ENCODE peak calls at places on chromosomes 3 and 15, in four cellular contexts. B is tibial artery, D is nephron progenitor cell, F is adrenal gland. S is an unnamed sample.

GRCh38 chr3:100096866-100097265 is 17.4 kb downstream of the FILIP1L start:
- DNase-seq in B (no peak), D (no peak), F (no peak), S (no peak)

GRCh38 chr15:99486371-99487336 is 79.1 kb upstream of the MEF2A start:
- DNase-seq in B (peak), D (peak), F (peak), S (peak)

GRCh38 chr3:37741644-37742043 is 120.0 kb upstream of the CTDSPL start:
- DNase-seq in B (peak), D (no peak), F (peak), S (no peak)

GRCh38 chr15:39926526-39926925 is 6.5 kb upstream of the GPR176 start:
- DNase-seq in B (no peak), D (no peak), F (no peak), S (no peak)

GRCh38 chr3:82957079-82957478 is 1195.6 kb upstream of the GBE1 start:
- DNase-seq in B (no peak), D (no peak), F (no peak), S (no peak)

GRCh38 chr3:153640689-153641308 is 478.8 kb downstream of the RAP2B start:
- DNase-seq in B (no peak), D (no peak), F (no peak), S (no peak)

GRCh38 chr3:190701096-190701532 is 161.4 kb downstream of the GMNC start:
- DNase-seq in B (no peak), D (peak), F (peak), S (peak)

GRCh38 chr3:14506626-14507344 is 33.4 kb downstream of the GRIP2 start:
- DNase-seq in B (no peak), D (no peak), F (no peak), S (no peak)

GRCh38 chr15:98177950-98178848 is 217.7 kb downstream of the ARRDC4 start:
- DNase-seq in B (no peak), D (peak), F (peak), S (peak)

GRCh38 chr3:23723930-23724329 is 81.8 kb upstream of the UBE2E1 start:
- DNase-seq in B (no peak), D (no peak), F (no peak), S (no peak)

GRCh38 chr15:88882745-88883144 is 12.6 kb downstream of the HAPLN3 start:
- DNase-seq in B (no peak), D (no peak), F (no peak), S (no peak)

GRCh38 chr3:172461530-172462138 is 13.4 kb upstream of the GHSR start:
- DNase-seq in B (no peak), D (no peak), F (no peak), S (no peak)

GRCh38 chr15:68149059-68149458 is 56.1 kb downstream of the CALML4 start:
- DNase-seq in B (no peak), D (no peak), F (no peak), S (no peak)

GRCh38 chr15:27271258-27271657 is 300.3 kb downstream of the GABRG3 start:
- DNase-seq in B (no peak), D (no peak), F (no peak), S (no peak)

GRCh38 chr3:100891827-100892226 is 101.4 kb downstream of the ABI3BP start:
- DNase-seq in B (no peak), D (no peak), F (no peak), S (no peak)

GRCh38 chr15:66033143-66033542 is 163.9 kb downstream of the RAB11A start:
- DNase-seq in B (no peak), D (no peak), F (no peak), S (no peak)

GRCh38 chr3:120349819-120350125 is 618 bp upstream of the LRRC58 start:
- DNase-seq in B (no peak), D (no peak), F (no peak), S (no peak)

GRCh38 chr3:9183811-9184463 is 65.5 kb downstream of the SRGAP3 start:
- DNase-seq in B (no peak), D (peak), F (no peak), S (peak)

DNA sequence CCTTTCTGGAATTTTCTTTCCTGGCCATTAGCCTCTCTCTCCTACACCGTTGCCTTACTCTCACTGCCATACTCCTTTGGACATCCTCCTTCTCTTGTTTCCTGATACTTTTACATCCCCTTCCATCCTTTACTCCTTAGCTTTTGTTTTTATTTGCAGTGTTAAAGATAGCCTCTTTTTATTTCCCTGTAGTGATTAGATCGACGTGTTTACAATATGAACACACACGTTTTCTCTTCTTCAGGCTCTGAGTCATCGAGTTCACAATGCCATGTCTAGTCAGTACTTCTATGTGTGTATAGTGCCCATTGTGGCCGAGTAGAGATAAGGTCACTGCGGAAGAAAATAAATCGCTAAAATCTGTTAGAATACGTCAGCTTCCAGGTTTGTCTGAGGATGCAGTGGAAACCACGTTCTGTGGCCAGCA is 208.5 kb downstream of the LPP start:
- DNase-seq in B (no peak), D (no peak), F (peak), S (no peak)
- TF ChIP-seq CTCF in B (no peak), D (no peak), F (no peak), S (no peak)

DNA sequence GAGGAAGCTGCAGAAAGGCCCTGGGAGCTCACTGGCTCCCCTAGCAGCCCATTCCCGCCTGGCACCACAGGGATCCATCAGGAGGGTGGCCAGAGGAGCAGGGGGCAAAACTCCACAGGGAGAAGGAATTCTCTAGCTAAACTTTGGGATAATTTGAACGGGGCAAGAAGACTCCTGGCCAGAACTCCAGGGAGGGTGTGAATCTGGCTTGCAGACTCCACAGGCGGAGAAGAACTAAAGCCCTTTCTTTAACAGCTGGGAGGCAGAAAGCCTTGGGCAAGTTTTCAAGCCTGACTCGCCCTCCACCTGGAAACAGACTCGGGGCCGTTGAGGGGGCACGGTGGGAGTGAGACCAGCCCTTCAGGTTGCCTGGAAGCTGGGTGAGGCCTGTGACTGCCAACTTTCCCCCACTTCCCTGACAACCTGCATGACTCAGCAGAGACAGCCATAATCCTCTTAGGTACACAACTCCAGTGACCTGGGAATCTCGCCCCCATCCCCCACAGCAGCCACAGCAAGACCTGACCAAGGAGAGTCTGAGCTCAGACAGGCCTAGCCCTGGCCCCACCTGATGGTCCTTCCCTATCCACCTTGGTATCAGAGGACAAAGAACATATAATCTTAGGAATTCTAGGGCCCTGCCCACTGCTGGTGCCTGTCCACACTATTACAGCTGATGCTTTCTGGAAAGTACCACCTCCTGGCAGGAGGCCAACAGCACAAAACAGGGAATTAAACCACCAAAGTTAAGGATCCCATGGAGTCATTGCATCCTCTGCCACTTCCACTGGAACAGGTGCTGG is 28.7 kb downstream of the SLC27A2 start:
- DNase-seq in B (no peak), D (no peak), F (no peak), S (no peak)
- TF ChIP-seq CTCF in B (no peak), D (no peak), F (no peak), S (no peak)

GRCh38 chr3:133991209-133991608 is 38.5 kb downstream of the SLCO2A1 start:
- DNase-seq in B (no peak), D (no peak), F (no peak), S (no peak)

GRCh38 chr3:133991637-133992036 is 38.1 kb downstream of the SLCO2A1 start:
- DNase-seq in B (no peak), D (no peak), F (no peak), S (no peak)

GRCh38 chr3:133994166-133994910 is 35.4 kb downstream of the SLCO2A1 start:
- DNase-seq in B (no peak), D (no peak), F (no peak), S (no peak)

GRCh38 chr3:133992951-133993595 is 36.7 kb downstream of the SLCO2A1 start:
- DNase-seq in B (no peak), D (no peak), F (no peak), S (no peak)

DNA sequence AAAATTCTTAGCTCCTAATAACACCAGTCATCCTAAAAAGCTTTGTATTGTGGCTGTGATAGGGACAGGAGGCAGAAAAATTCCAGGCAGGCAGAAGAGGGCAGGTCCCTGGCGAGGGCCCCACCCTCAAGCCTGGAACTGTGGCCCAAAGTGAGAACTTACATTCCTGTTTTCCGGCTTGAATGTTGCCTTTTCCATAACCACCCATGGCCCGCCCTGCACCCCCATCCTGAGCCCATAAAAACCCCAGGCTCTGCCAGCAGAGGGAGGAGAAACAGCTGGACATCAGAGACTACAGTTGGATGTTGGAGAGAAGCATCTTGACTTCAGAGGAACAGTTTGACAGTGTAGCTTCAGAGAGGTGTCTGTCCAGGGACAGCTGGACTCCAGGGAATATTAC is 37.3 kb downstream of the SLCO2A1 start:
- DNase-seq in B (no peak), D (no peak), F (no peak), S (no peak)
- TF ChIP-seq CTCF in B (no peak), D (no peak), F (no peak), S (no peak)

GRCh38 chr3:84742915-84743314 is 215.9 kb upstream of the CADM2 start:
- DNase-seq in B (no peak), D (no peak), F (no peak), S (no peak)

DNA sequence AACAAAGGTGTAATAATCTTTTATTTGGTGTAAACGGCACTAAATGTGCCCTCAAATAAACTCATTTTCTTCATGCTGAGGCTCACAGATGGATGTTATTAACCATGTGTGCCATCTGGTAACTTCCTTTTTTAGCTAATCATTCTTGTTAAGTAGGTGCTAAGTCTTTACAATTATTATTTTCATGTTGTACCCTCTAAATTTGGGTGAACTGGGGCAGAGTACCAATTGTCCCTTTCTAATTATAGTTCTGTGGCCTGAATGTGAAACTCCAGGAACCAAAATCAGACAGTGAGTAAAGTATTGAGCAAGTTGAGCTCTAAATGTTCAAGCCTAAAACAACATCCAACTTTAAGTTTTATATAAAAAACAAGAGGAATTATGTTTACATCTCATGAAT is 220.7 kb upstream of the CADM2 start:
- DNase-seq in B (no peak), D (no peak), F (no peak), S (no peak)
- TF ChIP-seq CTCF in B (no peak), D (no peak), F (no peak), S (no peak)

DNA sequence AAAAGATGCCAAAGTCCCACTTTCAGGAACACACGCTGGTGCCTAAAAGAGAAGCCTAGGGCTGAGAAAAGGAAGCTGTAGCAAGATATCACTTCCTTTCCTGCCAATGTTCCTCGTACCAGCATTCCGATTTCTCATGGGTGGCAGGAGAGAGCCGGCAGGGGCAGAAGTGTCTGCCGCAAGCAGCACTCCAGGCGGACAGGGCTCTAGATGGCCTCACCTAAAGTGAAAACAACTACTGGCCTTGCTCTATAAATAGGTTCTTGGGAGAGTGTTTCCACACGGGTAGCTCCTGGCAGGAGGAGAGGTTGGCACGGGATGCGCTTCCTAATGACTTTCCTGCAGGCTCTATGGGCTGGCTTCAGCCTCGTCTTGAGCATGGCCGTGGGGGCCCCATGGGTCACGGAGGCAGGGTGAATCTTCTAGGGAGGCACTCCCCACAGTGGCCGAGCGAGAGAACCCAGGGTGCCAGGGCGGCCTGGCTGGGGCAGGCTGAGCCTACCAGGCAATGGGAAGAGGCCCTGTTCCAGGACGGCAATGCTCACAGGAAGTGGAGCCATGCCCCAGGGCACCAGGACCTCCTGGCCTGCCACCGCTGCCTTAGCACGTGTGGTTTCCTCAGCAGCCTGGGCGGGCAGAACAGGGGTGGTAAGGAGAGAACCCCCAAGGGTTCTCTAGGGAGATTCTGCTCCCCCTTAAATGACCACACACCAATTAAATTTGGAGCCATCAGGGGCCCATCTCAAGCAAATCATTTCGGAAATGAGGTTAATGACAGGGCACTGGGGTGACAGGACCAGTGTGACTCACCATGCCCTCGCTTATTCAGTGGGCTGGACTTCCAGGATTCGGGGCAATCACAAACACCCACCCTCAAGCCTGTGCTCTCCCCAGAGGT is 14.6 kb upstream of the DUSP7 start:
- DNase-seq in B (peak), D (no peak), F (peak), S (no peak)
- TF ChIP-seq CTCF in B (peak), D (no peak), F (no peak), S (no peak)

DNA sequence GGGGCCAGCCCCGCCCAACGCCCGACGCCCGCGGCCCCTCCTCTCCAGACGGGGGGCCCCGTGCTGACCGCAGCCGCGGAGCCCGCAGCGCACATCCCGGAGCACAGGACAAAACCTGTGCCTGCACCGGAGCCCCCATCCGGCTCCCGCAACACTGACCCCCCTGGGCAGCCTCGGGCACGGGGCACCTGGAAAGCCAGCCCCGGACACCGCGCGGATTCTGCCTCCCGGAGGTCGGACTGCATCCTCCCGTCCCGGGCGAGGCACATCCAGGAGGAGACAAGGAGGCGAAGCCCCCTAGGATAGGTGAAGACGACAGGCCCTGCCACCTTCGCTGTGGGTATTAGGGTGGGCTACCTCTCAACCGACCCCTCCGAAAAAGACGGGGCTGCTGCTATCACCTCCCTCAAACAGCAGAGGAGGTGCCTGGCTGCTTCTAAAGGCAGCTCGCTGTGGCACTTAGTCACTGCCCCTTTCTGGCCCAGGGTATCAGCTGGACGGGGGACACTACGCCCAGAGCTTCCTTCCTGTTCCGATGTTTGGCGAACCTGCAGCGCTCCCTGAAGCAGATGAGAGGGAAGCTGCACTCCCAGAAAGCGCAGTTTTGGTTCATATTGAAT is 10.6 kb downstream of the XXYLT1 start:
- DNase-seq in B (peak), D (no peak), F (peak), S (no peak)
- TF ChIP-seq CTCF in B (no peak), D (no peak), F (no peak), S (peak)

DNA sequence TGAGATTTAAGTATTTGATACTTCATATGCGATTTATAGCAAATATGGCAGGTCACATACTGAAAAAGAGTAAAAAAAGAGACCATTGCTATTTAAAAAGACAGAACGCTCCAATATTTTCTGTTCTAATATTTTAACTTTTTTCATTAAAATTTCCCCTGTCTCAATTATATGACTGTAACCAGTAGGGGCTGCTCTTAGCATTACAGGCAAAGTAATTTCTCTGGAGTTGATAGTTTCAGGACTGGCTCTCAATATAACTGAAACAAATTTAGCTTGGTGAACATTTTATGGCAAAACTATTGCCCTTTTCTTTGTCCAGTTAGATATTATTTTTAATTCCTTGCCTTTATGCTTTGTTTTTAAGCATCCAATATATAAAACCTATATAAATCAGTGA is 286.3 kb upstream of the ROBO2 start:
- DNase-seq in B (no peak), D (no peak), F (no peak), S (no peak)
- TF ChIP-seq CTCF in B (no peak), D (peak), F (no peak), S (peak)

GRCh38 chr15:101641894-101642293 is 10.3 kb downstream of the TM2D3 start:
- DNase-seq in B (no peak), D (no peak), F (no peak), S (no peak)

GRCh38 chr15:101637549-101638318 is 14.4 kb downstream of the TM2D3 start:
- DNase-seq in B (no peak), D (no peak), F (no peak), S (no peak)

GRCh38 chr15:101646652-101647051 is 5.5 kb downstream of the TM2D3 start:
- DNase-seq in B (no peak), D (no peak), F (peak), S (no peak)

GRCh38 chr15:101641134-101641764 is 10.9 kb downstream of the TM2D3 start:
- DNase-seq in B (peak), D (peak), F (peak), S (peak)

DNA sequence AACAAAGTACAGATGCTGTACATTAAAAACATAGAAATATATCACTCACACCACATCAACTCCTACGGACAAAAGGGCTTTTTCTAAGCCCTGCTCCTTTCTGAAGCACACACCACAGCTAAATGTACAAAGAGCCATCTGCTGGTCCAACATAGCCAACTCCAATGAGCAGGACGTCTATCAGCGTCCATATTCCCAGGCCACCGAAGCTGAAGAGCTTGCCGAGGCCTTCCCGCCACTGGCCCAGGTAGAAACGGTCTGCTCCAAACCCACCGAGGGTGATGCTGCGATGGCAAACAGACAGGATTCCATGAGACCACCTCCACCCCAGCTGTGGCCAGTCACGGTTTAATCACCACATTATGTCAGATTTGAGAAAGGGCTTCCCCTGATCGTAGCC is 9.8 kb downstream of the TM2D3 start:
- DNase-seq in B (no peak), D (no peak), F (no peak), S (peak)
- TF ChIP-seq CTCF in B (no peak), D (no peak), F (no peak), S (no peak)

DNA sequence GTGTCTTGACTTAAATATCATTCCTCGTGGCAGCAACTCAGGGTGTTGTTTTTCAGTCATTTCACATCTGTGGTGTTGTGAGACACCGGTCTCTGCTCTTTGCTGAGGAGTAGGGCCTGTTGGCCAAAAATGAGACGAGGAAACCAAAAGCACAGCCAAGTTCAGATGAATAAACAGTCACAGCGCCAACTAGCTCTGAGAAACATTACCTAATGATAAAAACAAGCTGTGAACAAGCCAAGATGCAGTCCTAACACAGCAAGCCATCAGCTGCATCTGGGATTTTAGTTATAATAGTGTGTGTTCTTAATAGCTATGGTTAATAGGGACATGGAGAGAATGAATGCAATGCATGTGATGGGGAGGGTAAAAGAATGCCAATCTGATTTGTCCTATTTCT is 843.4 kb upstream of the DPPA4 start:
- DNase-seq in B (peak), D (no peak), F (no peak), S (no peak)
- TF ChIP-seq CTCF in B (no peak), D (no peak), F (no peak), S (no peak)